ENCODE peak calls at places on chromosomes 6 and 20, in nine cellular contexts. One of them, this sample, is unnamed.

GRCh38 chr6:10521104-10521808 is at the start of gene GCNT2:
- DNase-seq in fibroblast of lung: peak; percentile 46
- DNase-seq in suprapubic skin: no peak
- DNase-seq in mucosa of descending colon: no peak
- DNase-seq in heart right ventricle: no peak
- DNase-seq in tibial nerve: no peak
- DNase-seq in lower lobe of right lung: peak; percentile 53
- DNase-seq in IMR-90: peak; percentile 23
- DNase-seq in A549: peak; percentile 46
- DNase-seq in this sample: no peak

GRCh38 chr6:163287626-163288025 is 126.9 kb upstream of the QKI start:
- DNase-seq in IMR-90: no peak
- DNase-seq in suprapubic skin: no peak
- DNase-seq in heart right ventricle: no peak
- DNase-seq in mucosa of descending colon: no peak
- DNase-seq in tibial nerve: no peak
- DNase-seq in A549: no peak
- DNase-seq in fibroblast of lung: peak; percentile 33
- DNase-seq in lower lobe of right lung: no peak
- DNase-seq in this sample: no peak

GRCh38 chr6:38570750-38571149 is 69.0 kb downstream of the BTBD9 start:
- DNase-seq in mucosa of descending colon: no peak
- DNase-seq in heart right ventricle: no peak
- DNase-seq in suprapubic skin: no peak
- DNase-seq in A549: no peak
- DNase-seq in lower lobe of right lung: no peak
- DNase-seq in IMR-90: peak; percentile 40
- DNase-seq in fibroblast of lung: no peak
- DNase-seq in tibial nerve: no peak
- DNase-seq in this sample: no peak

GRCh38 chr6:44051516-44051915 is 75.7 kb downstream of the MRPL14 start:
- DNase-seq in suprapubic skin: no peak
- DNase-seq in A549: no peak
- DNase-seq in IMR-90: peak; percentile 90
- DNase-seq in mucosa of descending colon: no peak
- DNase-seq in heart right ventricle: no peak
- DNase-seq in lower lobe of right lung: peak; percentile 24
- DNase-seq in tibial nerve: no peak
- DNase-seq in fibroblast of lung: peak; percentile 88
- DNase-seq in this sample: no peak

GRCh38 chr6:7758456-7758855 is 32.6 kb downstream of the BMP6 start:
- DNase-seq in lower lobe of right lung: no peak
- DNase-seq in A549: no peak
- DNase-seq in IMR-90: peak; percentile 79
- DNase-seq in heart right ventricle: no peak
- DNase-seq in fibroblast of lung: peak; percentile 98
- DNase-seq in suprapubic skin: no peak
- DNase-seq in mucosa of descending colon: no peak
- DNase-seq in tibial nerve: no peak
- DNase-seq in this sample: no peak

GRCh38 chr20:50518270-50518721 is 8.1 kb downstream of the PTPN1 start:
- DNase-seq in heart right ventricle: no peak
- DNase-seq in lower lobe of right lung: no peak
- DNase-seq in tibial nerve: no peak
- DNase-seq in A549: no peak
- DNase-seq in suprapubic skin: no peak
- DNase-seq in mucosa of descending colon: no peak
- DNase-seq in fibroblast of lung: peak; percentile 78
- DNase-seq in IMR-90: peak; percentile 72
- DNase-seq in this sample: no peak

GRCh38 chr20:610130-611046 is at the start of gene TCF15:
- DNase-seq in mucosa of descending colon: no peak
- DNase-seq in heart right ventricle: peak; percentile 77
- DNase-seq in suprapubic skin: no peak
- DNase-seq in lower lobe of right lung: peak; percentile 30
- DNase-seq in A549: no peak
- DNase-seq in fibroblast of lung: peak; percentile 19
- DNase-seq in tibial nerve: no peak
- DNase-seq in IMR-90: no peak
- DNase-seq in this sample: no peak

GRCh38 chr6:161029195-161029809 is 37.7 kb downstream of the MAP3K4 start:
- DNase-seq in fibroblast of lung: peak; percentile 97
- DNase-seq in heart right ventricle: no peak
- DNase-seq in mucosa of descending colon: no peak
- DNase-seq in suprapubic skin: no peak
- DNase-seq in IMR-90: peak; percentile 91
- DNase-seq in A549: no peak
- DNase-seq in lower lobe of right lung: no peak
- DNase-seq in tibial nerve: no peak
- DNase-seq in this sample: no peak

GRCh38 chr6:160279850-160280249 is 21.2 kb upstream of the SLC22A2 start:
- DNase-seq in IMR-90: no peak
- DNase-seq in suprapubic skin: no peak
- DNase-seq in A549: no peak
- DNase-seq in mucosa of descending colon: no peak
- DNase-seq in fibroblast of lung: peak; percentile 39
- DNase-seq in lower lobe of right lung: no peak
- DNase-seq in heart right ventricle: no peak
- DNase-seq in tibial nerve: no peak
- DNase-seq in this sample: no peak

DNA sequence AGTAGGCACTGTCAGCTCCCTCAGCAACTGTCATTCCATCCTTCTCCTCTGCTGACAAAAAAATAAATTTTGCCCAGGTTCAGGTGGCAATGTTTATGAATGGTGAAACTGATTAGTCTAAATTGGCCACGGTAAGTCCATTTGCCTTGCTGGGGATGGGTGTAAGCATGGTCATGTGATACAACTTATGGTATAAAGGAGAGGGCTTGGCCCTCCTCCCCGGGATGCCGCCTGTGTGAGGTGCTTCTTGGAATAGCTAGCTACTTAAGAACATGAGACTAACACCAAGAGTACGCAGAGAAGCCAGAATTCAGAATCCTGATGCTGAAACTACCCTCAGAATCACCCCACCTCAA is 94.4 kb upstream of the MAP7 start:
- DNase-seq in tibial nerve: no peak
- DNase-seq in suprapubic skin: no peak
- DNase-seq in fibroblast of lung: no peak
- DNase-seq in lower lobe of right lung: no peak
- DNase-seq in IMR-90: no peak
- DNase-seq in heart right ventricle: no peak
- DNase-seq in A549: no peak
- DNase-seq in mucosa of descending colon: no peak
- DNase-seq in this sample: no peak
- H3K4me1 ChIP-seq in tibial nerve: no peaks in the 10 kb centered on the region
- H3K4me1 ChIP-seq in suprapubic skin: peaks cover 32% of the 10 kb centered on the region
- H3K4me1 ChIP-seq in fibroblast of lung: peaks cover 8% of the 10 kb centered on the region
- H3K4me1 ChIP-seq in lower lobe of right lung: peaks cover 24% of the 10 kb centered on the region
- H3K4me1 ChIP-seq in IMR-90: peaks cover 13% of the 10 kb centered on the region
- H3K4me1 ChIP-seq in heart right ventricle: peaks cover 51% of the 10 kb centered on the region
- H3K4me1 ChIP-seq in A549: peaks cover 3% of the 10 kb centered on the region
- H3K4me1 ChIP-seq in mucosa of descending colon: no peaks in the 10 kb centered on the region
- H3K4me1 ChIP-seq in this sample: peaks cover 40% of the 10 kb centered on the region

GRCh38 chr6:87754828-87755227 is 52.8 kb upstream of the AKIRIN2 start:
- DNase-seq in heart right ventricle: no peak
- DNase-seq in mucosa of descending colon: no peak
- DNase-seq in IMR-90: no peak
- DNase-seq in lower lobe of right lung: no peak
- DNase-seq in A549: no peak
- DNase-seq in fibroblast of lung: no peak
- DNase-seq in tibial nerve: no peak
- DNase-seq in suprapubic skin: no peak
- DNase-seq in this sample: no peak

GRCh38 chr6:87756858-87757257 is 54.8 kb upstream of the AKIRIN2 start:
- DNase-seq in A549: no peak
- DNase-seq in suprapubic skin: no peak
- DNase-seq in fibroblast of lung: peak; percentile 95
- DNase-seq in tibial nerve: no peak
- DNase-seq in IMR-90: peak; percentile 83
- DNase-seq in lower lobe of right lung: peak; percentile 53
- DNase-seq in heart right ventricle: no peak
- DNase-seq in mucosa of descending colon: no peak
- DNase-seq in this sample: no peak

GRCh38 chr6:87755697-87756671 is 54.0 kb upstream of the AKIRIN2 start:
- DNase-seq in heart right ventricle: no peak
- DNase-seq in suprapubic skin: no peak
- DNase-seq in IMR-90: peak; percentile 17
- DNase-seq in tibial nerve: no peak
- DNase-seq in fibroblast of lung: peak; percentile 87
- DNase-seq in lower lobe of right lung: no peak
- DNase-seq in mucosa of descending colon: no peak
- DNase-seq in A549: no peak
- DNase-seq in this sample: no peak

GRCh38 chr6:87757792-87758191 is 55.8 kb upstream of the AKIRIN2 start:
- DNase-seq in heart right ventricle: no peak
- DNase-seq in mucosa of descending colon: no peak
- DNase-seq in fibroblast of lung: no peak
- DNase-seq in tibial nerve: no peak
- DNase-seq in IMR-90: no peak
- DNase-seq in A549: no peak
- DNase-seq in lower lobe of right lung: no peak
- DNase-seq in suprapubic skin: no peak
- DNase-seq in this sample: no peak

DNA sequence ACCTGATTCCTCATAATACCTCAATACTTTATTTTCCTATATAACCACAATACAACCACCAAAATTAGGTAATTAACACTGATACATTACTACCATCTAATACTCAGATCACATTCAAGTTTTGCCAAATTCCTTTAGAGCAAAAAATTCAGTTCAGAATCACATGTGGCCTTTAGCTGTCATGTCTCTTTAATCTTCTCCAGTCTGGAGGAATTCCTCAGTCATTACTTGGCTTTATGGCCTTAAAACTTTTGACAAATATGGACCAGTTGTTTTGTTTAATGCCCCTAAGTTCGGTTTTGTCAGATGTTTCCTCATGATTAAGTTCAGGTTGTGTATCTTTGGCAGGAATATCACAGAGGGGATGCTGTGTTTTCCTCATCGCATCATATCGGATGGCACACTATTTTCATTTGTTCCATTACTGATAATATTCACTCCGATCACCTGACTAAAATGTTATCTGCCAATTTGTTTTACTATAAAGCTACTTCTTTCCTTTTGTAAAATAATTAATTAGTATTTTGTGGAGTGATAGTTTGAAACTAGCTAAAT is 51.2 kb upstream of the AKIRIN2 start:
- DNase-seq in heart right ventricle: no peak
- DNase-seq in tibial nerve: no peak
- DNase-seq in mucosa of descending colon: no peak
- DNase-seq in suprapubic skin: no peak
- DNase-seq in IMR-90: no peak
- DNase-seq in fibroblast of lung: peak; percentile 15
- DNase-seq in lower lobe of right lung: no peak
- DNase-seq in A549: no peak
- DNase-seq in this sample: no peak
- TF ChIP-seq CTCF in heart right ventricle: no peak
- TF ChIP-seq CTCF in tibial nerve: no peak
- TF ChIP-seq CTCF in mucosa of descending colon: no peak
- TF ChIP-seq CTCF in suprapubic skin: no peak
- TF ChIP-seq CTCF in IMR-90: no peak
- TF ChIP-seq CTCF in fibroblast of lung: no peak
- TF ChIP-seq CTCF in lower lobe of right lung: no peak
- TF ChIP-seq CTCF in A549: no peak
- TF ChIP-seq CTCF in this sample: no peak

GRCh38 chr6:75484535-75484934 is 9.1 kb downstream of the FILIP1 start:
- DNase-seq in lower lobe of right lung: no peak
- DNase-seq in fibroblast of lung: no peak
- DNase-seq in IMR-90: no peak
- DNase-seq in suprapubic skin: no peak
- DNase-seq in mucosa of descending colon: no peak
- DNase-seq in tibial nerve: no peak
- DNase-seq in heart right ventricle: no peak
- DNase-seq in A549: no peak
- DNase-seq in this sample: no peak

GRCh38 chr6:75486850-75487568 is 6.6 kb downstream of the FILIP1 start:
- DNase-seq in mucosa of descending colon: no peak
- DNase-seq in fibroblast of lung: no peak
- DNase-seq in A549: no peak
- DNase-seq in tibial nerve: no peak
- DNase-seq in suprapubic skin: no peak
- DNase-seq in IMR-90: no peak
- DNase-seq in heart right ventricle: no peak
- DNase-seq in lower lobe of right lung: no peak
- DNase-seq in this sample: no peak

GRCh38 chr6:75489025-75489424 is 4.6 kb downstream of the FILIP1 start:
- DNase-seq in IMR-90: peak; percentile 27
- DNase-seq in heart right ventricle: no peak
- DNase-seq in A549: no peak
- DNase-seq in lower lobe of right lung: no peak
- DNase-seq in tibial nerve: no peak
- DNase-seq in suprapubic skin: no peak
- DNase-seq in mucosa of descending colon: no peak
- DNase-seq in fibroblast of lung: peak; percentile 10
- DNase-seq in this sample: no peak

GRCh38 chr6:75491302-75491701 is 2.3 kb downstream of the FILIP1 start:
- DNase-seq in mucosa of descending colon: no peak
- DNase-seq in fibroblast of lung: no peak
- DNase-seq in A549: no peak
- DNase-seq in lower lobe of right lung: no peak
- DNase-seq in suprapubic skin: no peak
- DNase-seq in heart right ventricle: no peak
- DNase-seq in IMR-90: no peak
- DNase-seq in tibial nerve: no peak
- DNase-seq in this sample: no peak

GRCh38 chr6:75488026-75488425 is 5.6 kb downstream of the FILIP1 start:
- DNase-seq in suprapubic skin: no peak
- DNase-seq in fibroblast of lung: peak; percentile 23
- DNase-seq in IMR-90: peak; percentile 84
- DNase-seq in A549: no peak
- DNase-seq in tibial nerve: no peak
- DNase-seq in lower lobe of right lung: no peak
- DNase-seq in heart right ventricle: no peak
- DNase-seq in mucosa of descending colon: no peak
- DNase-seq in this sample: no peak
- H3K4me1 ChIP-seq in suprapubic skin: peaks cover 9% of the 10 kb centered on the region
- H3K4me1 ChIP-seq in fibroblast of lung: no peaks in the 10 kb centered on the region
- H3K4me1 ChIP-seq in IMR-90: peaks cover 3% of the 10 kb centered on the region
- H3K4me1 ChIP-seq in A549: peaks cover 39% of the 10 kb centered on the region
- H3K4me1 ChIP-seq in tibial nerve: no peaks in the 10 kb centered on the region
- H3K4me1 ChIP-seq in lower lobe of right lung: peaks cover 16% of the 10 kb centered on the region
- H3K4me1 ChIP-seq in heart right ventricle: peaks cover 66% of the 10 kb centered on the region
- H3K4me1 ChIP-seq in mucosa of descending colon: no peaks in the 10 kb centered on the region
- H3K4me1 ChIP-seq in this sample: peaks cover 25% of the 10 kb centered on the region

DNA sequence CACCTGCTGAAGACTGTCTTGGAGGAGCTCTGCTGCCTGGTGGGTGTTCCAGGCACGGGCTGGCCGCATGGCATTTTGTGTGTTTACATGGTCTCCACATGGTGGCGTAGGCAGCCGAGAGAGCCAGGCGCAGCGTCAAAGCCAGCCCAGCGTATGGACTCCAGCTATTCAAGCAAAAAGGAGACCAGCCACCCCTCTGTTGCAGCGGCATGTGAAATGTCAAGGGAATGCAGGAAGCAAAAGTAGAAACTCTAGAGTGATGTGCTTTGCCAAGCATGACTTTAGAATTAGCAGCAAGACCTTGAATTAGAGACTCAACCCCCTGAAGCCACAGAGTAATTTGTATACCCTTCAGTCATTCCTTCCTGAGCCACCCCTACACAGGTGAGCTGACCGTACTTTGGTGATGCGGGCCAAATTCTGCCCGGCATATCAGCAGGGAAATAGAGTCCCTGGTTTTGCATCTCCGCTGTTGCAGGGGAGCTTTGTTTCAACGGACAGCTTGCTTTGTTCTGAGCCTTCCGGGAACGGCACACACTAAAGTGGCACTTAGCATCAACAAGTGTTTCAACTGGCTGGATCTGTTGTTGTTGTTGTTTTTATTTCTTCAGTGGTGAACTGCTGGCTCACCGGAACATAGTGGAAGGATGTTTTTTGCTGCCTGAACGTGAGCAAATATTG is 48.5 kb downstream of the FNDC1 start:
- DNase-seq in fibroblast of lung: peak; percentile 53
- DNase-seq in tibial nerve: no peak
- DNase-seq in mucosa of descending colon: no peak
- DNase-seq in IMR-90: peak; percentile 21
- DNase-seq in A549: peak; percentile 62
- DNase-seq in heart right ventricle: no peak
- DNase-seq in lower lobe of right lung: no peak
- DNase-seq in suprapubic skin: no peak
- DNase-seq in this sample: no peak
- TF ChIP-seq CTCF in fibroblast of lung: peak; percentile 42
- TF ChIP-seq CTCF in tibial nerve: peak; percentile 10
- TF ChIP-seq CTCF in mucosa of descending colon: no peak
- TF ChIP-seq CTCF in IMR-90: peak; percentile 31
- TF ChIP-seq CTCF in A549: peak; percentile 36
- TF ChIP-seq CTCF in heart right ventricle: peak; percentile 21
- TF ChIP-seq CTCF in lower lobe of right lung: peak; percentile 35
- TF ChIP-seq CTCF in suprapubic skin: no peak
- TF ChIP-seq CTCF in this sample: no peak

This sample was measured in esophagus squamous epithelium.